ENCODE peak calls at places on chromosomes 6 and 20, in ten cellular contexts. S is prostate gland, L is A549, M is fibroblast of the aortic adventitia, R is WTC11, T is left lung, W is ascending aorta, Y is heart right ventricle, E is psoas muscle, A is adrenal gland. U is an unnamed sample.

GRCh38 chr6:42387336-42387735 is 64.4 kb downstream of the TRERF1 start:
- DNase-seq in S (no peak), L (no peak), M (no peak), R (no peak), T (no peak), W (no peak), Y (no peak), E (no peak), A (no peak), U (no peak)

GRCh38 chr20:43349841-43350240 is 107.9 kb upstream of the SRSF6 start:
- DNase-seq in S (no peak), L (no peak), M (no peak), R (no peak), T (no peak), W (no peak), Y (no peak), E (no peak), A (no peak), U (no peak)

GRCh38 chr6:132995432-132995831 is 181.1 kb downstream of the RPS12 start:
- DNase-seq in S (no peak), L (no peak), M (no peak), R (no peak), T (no peak), W (no peak), Y (no peak), E (peak; percentile 61), A (no peak), U (no peak)

GRCh38 chr6:109093732-109094131 is 914 bp downstream of the SESN1 start:
- DNase-seq in S (no peak), L (no peak), M (no peak), R (no peak), T (no peak), W (no peak), Y (no peak), E (no peak), A (no peak), U (no peak)

GRCh38 chr20:42795399-42795798 is 394.3 kb downstream of the PTPRT start:
- DNase-seq in S (no peak), L (no peak), M (no peak), R (no peak), T (no peak), W (no peak), Y (no peak), E (no peak), A (no peak), U (no peak)

GRCh38 chr6:39029156-39030011 is 19.2 kb upstream of the GLP1R start:
- DNase-seq in S (no peak), L (peak; percentile 4), M (no peak), R (peak; percentile 80), T (no peak), W (no peak), Y (no peak), E (no peak), A (peak; percentile 25), U (no peak)

GRCh38 chr20:38325905-38326304 is 20.4 kb upstream of the LBP start:
- DNase-seq in S (no peak), L (no peak), M (no peak), R (no peak), T (no peak), W (no peak), Y (no peak), E (no peak), A (no peak), U (no peak)

GRCh38 chr20:6122873-6123649 is at the start of gene FERMT1:
- DNase-seq in S (peak; percentile 54), L (peak; percentile 89), M (peak; percentile 66), R (peak; percentile 71), T (peak; percentile 56), W (no peak), Y (peak; percentile 27), E (peak; percentile 50), A (peak; percentile 73), U (peak; percentile 77)

GRCh38 chr20:31864521-31865400 is 5.6 kb downstream of the DUSP15 start:
- DNase-seq in S (no peak), L (no peak), M (no peak), R (peak; percentile 4), T (no peak), W (peak; percentile 52), Y (no peak), E (no peak), A (no peak), U (no peak)

GRCh38 chr20:17856024-17856564 is 112.5 kb downstream of the SNX5 start:
- DNase-seq in S (peak; percentile 86), L (no peak), M (no peak), R (no peak), T (no peak), W (no peak), Y (no peak), E (no peak), A (no peak), U (no peak)

GRCh38 chr20:58682656-58683055 is 9.9 kb upstream of the NPEPL1 start:
- DNase-seq in S (no peak), L (no peak), M (no peak), R (no peak), T (no peak), W (no peak), Y (no peak), E (no peak), A (no peak), U (no peak)

GRCh38 chr6:25332671-25333071 is 53.5 kb downstream of the CARMIL1 start:
- DNase-seq in S (no peak), L (no peak), M (no peak), R (no peak), T (no peak), W (no peak), Y (no peak), E (no peak), A (no peak), U (no peak)

GRCh38 chr6:104638841-104639290 is 220.9 kb downstream of the HACE1 start:
- DNase-seq in S (no peak), L (no peak), M (peak; percentile 14), R (no peak), T (no peak), W (no peak), Y (no peak), E (no peak), A (peak; percentile 21), U (no peak)

GRCh38 chr20:43988867-43989266 is 74.2 kb downstream of the TOX2 start:
- DNase-seq in S (no peak), L (no peak), M (peak; percentile 27), R (no peak), T (no peak), W (no peak), Y (no peak), E (no peak), A (no peak), U (no peak)

GRCh38 chr6:68740828-68741500 is 105.9 kb downstream of the ADGRB3 start:
- DNase-seq in S (no peak), L (no peak), M (no peak), R (no peak), T (no peak), W (no peak), Y (no peak), E (no peak), A (no peak), U (no peak)

DNA sequence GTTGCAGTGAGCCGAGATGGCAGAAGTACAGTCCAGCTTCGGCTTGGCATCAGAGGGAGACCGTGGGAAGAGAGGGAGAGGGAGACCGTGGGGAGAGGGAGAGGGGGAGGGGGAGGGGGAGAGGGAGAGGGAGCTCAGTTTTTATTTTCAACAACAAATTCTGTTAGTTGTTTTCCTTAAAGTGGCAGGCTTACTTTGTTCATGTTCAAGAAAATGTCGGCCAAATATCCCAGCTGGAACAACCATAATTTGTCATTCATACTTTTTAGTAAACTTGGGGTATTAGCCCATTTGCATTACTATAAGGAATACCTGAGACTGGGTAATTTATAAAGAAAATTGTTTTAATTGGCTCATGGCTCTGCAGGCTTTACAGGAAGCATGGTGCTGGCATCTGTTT is 2.5 kb upstream of the TULP4 start:
- DNase-seq in S (no peak), L (no peak), M (no peak), R (no peak), T (no peak), W (no peak), Y (no peak), E (no peak), A (no peak), U (no peak)
- TF ChIP-seq CTCF in S (no peak), L (no peak), M (no peak), R (no peak), T (no peak), W (no peak), Y (no peak), E (no peak), A (no peak), U (no peak)

GRCh38 chr6:86858970-86859369 is 78.4 kb upstream of the HTR1E start:
- DNase-seq in S (no peak), L (no peak), M (no peak), R (no peak), T (no peak), W (no peak), Y (no peak), E (no peak), A (no peak), U (no peak)

GRCh38 chr6:86856937-86857563 is 80.3 kb upstream of the HTR1E start:
- DNase-seq in S (peak; percentile 37), L (peak; percentile 25), M (peak; percentile 50), R (peak; percentile 51), T (no peak), W (no peak), Y (peak; percentile 9), E (no peak), A (peak; percentile 79), U (no peak)

GRCh38 chr6:86859513-86859912 is 77.8 kb upstream of the HTR1E start:
- DNase-seq in S (no peak), L (no peak), M (no peak), R (no peak), T (no peak), W (no peak), Y (no peak), E (no peak), A (no peak), U (no peak)
- TF ChIP-seq CTCF in S (no peak), L (no peak), M (no peak), R (no peak), T (no peak), W (no peak), Y (no peak), E (no peak), A (no peak), U (peak; percentile 20)

GRCh38 chr6:1645466-1646185 is 35.9 kb downstream of the FOXC1 start:
- DNase-seq in S (no peak), L (no peak), M (peak; percentile 21), R (no peak), T (no peak), W (no peak), Y (no peak), E (no peak), A (no peak), U (no peak)
- TF ChIP-seq CTCF in S (no peak), L (no peak), M (no peak), R (no peak), T (no peak), W (no peak), Y (no peak), E (no peak), A (no peak), U (no peak)

DNA sequence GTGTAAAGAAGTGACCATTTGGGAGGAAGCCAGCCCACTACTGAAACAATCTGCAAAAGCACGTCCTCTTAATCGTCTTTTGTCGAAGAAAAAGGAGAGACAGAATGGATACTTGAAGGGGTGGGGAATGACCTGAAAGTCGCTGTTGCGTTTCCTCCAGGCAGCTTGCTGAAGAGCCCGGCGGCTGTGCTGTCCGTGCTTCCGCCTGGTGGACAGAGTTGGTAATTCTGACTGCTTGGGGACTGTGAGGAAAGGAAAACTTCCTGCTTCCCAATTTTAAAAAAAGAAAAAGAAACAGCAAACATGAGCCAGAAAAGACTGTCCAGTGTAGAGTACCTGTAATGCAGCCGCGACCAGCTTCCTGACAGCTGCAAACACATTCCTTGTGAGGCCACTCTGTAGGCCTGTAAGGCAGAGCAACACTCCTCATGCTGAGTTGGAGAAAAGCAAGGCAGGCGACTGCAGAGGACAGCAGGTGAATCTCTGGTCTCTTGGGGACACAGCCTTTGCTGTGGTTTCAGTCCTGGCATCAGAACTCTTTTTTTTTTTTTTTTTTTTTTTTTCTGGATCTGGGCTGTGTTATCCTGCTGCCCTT is 251.1 kb upstream of the TBX18 start:
- DNase-seq in S (no peak), L (peak; percentile 79), M (peak; percentile 61), R (peak; percentile 82), T (peak; percentile 43), W (peak; percentile 66), Y (peak; percentile 38), E (peak; percentile 28), A (peak; percentile 32), U (peak; percentile 71)
- TF ChIP-seq CTCF in S (no peak), L (peak; percentile 52), M (peak; percentile 86), R (peak; percentile 87), T (peak; percentile 70), W (peak; percentile 40), Y (peak; percentile 58), E (peak; percentile 42), A (peak; percentile 42), U (peak; percentile 82)

U was measured in type B pancreatic cell.